ENCODE peak calls at places on chromosomes 4 and X, in eight cellular contexts. O is A549, H is kidney, Z is ascending aorta, I is lung, X is IMR-90, C is upper lobe of right lung, B is tibial nerve. S is an unnamed sample.

GRCh38 chr4:139171878-139172691 is 4.9 kb downstream of the ELF2 start:
- DNase-seq in O (peak; percentile 35), H (no peak), Z (no peak), I (no peak), X (peak; percentile 55), C (no peak), B (no peak), S (no peak)

GRCh38 chr4:128793859-128794667 is 15.4 kb upstream of the JADE1 start:
- DNase-seq in O (peak; percentile 34), H (no peak), Z (no peak), I (no peak), X (peak; percentile 55), C (no peak), B (no peak), S (no peak)

GRCh38 chrX:48761674-48762471 is at the start of gene GLOD5:
- DNase-seq in O (peak; percentile 39), H (no peak), Z (no peak), I (peak; percentile 70), X (no peak), C (peak; percentile 81), B (no peak), S (peak; percentile 25)

GRCh38 chrX:66110112-66110511 is 53.9 kb upstream of the HEPH start:
- DNase-seq in O (peak; percentile 9), H (no peak), Z (no peak), I (no peak), X (peak; percentile 8), C (no peak), B (no peak), S (no peak)

GRCh38 chr4:118265312-118266144 is 87.3 kb downstream of the PRSS12 start:
- DNase-seq in O (no peak), H (peak; percentile 79), Z (no peak), I (peak; percentile 34), X (no peak), C (peak; percentile 78), B (no peak), S (peak; percentile 36)

GRCh38 chr4:23369331-23369730 is 520.5 kb downstream of the PPARGC1A start:
- DNase-seq in O (no peak), H (no peak), Z (no peak), I (no peak), X (no peak), C (no peak), B (no peak), S (no peak)

GRCh38 chr4:2848449-2848848 is 4.8 kb downstream of the ADD1 start:
- DNase-seq in O (no peak), H (no peak), Z (no peak), I (peak; percentile 29), X (peak; percentile 28), C (no peak), B (no peak), S (no peak)

GRCh38 chrX:112356031-112356430 is 273.5 kb upstream of the TRPC5 start:
- DNase-seq in O (no peak), H (no peak), Z (no peak), I (no peak), X (no peak), C (no peak), B (no peak), S (no peak)

GRCh38 chrX:156005144-156005543 is 7.6 kb downstream of the IL9R start:
- DNase-seq in O (no peak), H (no peak), Z (peak; percentile 18), I (no peak), X (no peak), C (no peak), B (no peak), S (no peak)

GRCh38 chr4:138111462-138112000 is 130.6 kb downstream of the SLC7A11 start:
- DNase-seq in O (no peak), H (no peak), Z (no peak), I (no peak), X (peak; percentile 29), C (no peak), B (no peak), S (no peak)

GRCh38 chrX:17372052-17372451 is 2.9 kb upstream of the NHS start:
- DNase-seq in O (no peak), H (no peak), Z (no peak), I (no peak), X (no peak), C (no peak), B (no peak), S (no peak)

GRCh38 chr4:27318740-27319139 is 458.1 kb downstream of the STIM2 start:
- DNase-seq in O (peak; percentile 15), H (no peak), Z (peak; percentile 71), I (no peak), X (peak; percentile 17), C (no peak), B (no peak), S (no peak)

GRCh38 chrX:43644124-43644701 is 11.9 kb upstream of the MAOA start:
- DNase-seq in O (peak; percentile 43), H (no peak), Z (no peak), I (no peak), X (peak; percentile 41), C (no peak), B (no peak), S (no peak)

GRCh38 chr4:72701987-72702819 is 133.2 kb upstream of the ADAMTS3 start:
- DNase-seq in O (peak; percentile 45), H (no peak), Z (no peak), I (no peak), X (peak; percentile 49), C (no peak), B (peak; percentile 66), S (peak; percentile 58)
- H3K4me3 ChIP-seq in O (peak overlapping the region; percentile 43), H (peak overlapping the region; percentile 62), Z (peak overlapping the region; percentile 59), I (no peak overlapping the region), X (peak overlapping the region; percentile 45), C (peak overlapping the region; percentile 46), B (peak overlapping the region; percentile 14), S (peak overlapping the region; percentile 65)

DNA sequence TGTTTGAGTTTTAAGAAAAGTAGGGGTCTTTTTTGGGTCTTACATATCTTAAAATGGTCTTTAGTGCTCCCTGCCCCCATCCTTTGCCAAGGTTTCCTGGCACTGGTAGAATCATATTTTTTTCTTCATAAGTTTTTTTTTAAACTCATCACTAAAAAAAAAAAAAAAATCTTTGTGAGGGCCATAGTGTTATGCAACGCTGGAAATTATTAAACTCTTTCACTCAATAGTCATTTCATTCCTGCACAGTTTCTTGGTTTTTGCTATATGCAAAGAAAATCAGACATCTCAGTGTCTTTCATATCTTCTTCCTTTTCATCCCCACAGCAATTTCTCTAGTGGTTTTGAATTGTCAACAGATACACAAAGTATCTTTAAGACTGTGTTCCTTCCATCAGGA is 95.6 kb downstream of the TMA16 start:
- DNase-seq in O (no peak), H (no peak), Z (no peak), I (no peak), X (no peak), C (no peak), B (no peak), S (no peak)
- H3K4me1 ChIP-seq in O (no peaks in the 10 kb centered on the region), H (no peaks in the 10 kb centered on the region), Z (no peaks in the 10 kb centered on the region), I (no peaks in the 10 kb centered on the region), X (no peaks in the 10 kb centered on the region), C (no peaks in the 10 kb centered on the region), B (peaks cover 5% of the 10 kb centered on the region), S (no peaks in the 10 kb centered on the region)

GRCh38 chr4:107799634-107800033 is 25.1 kb upstream of the SGMS2 start:
- DNase-seq in O (no peak), H (no peak), Z (no peak), I (no peak), X (no peak), C (no peak), B (no peak), S (no peak)
- H3K4me3 ChIP-seq in O (no peak overlapping the region), H (peak overlapping the region; percentile 60), Z (no peak overlapping the region), I (no peak overlapping the region), X (no peak overlapping the region), C (peak overlapping the region; percentile 11), B (no peak overlapping the region), S (no peak overlapping the region)

GRCh38 chr4:107991945-107992625 is 2.4 kb downstream of the HADH start:
- DNase-seq in O (no peak), H (no peak), Z (no peak), I (no peak), X (peak; percentile 15), C (no peak), B (no peak), S (no peak)

GRCh38 chr4:107988763-107989035 is 990 bp upstream of the HADH start:
- DNase-seq in O (no peak), H (no peak), Z (no peak), I (no peak), X (no peak), C (no peak), B (no peak), S (no peak)

GRCh38 chr4:107987916-107988762 is 1.6 kb upstream of the HADH start:
- DNase-seq in O (peak; percentile 1), H (no peak), Z (no peak), I (no peak), X (no peak), C (no peak), B (no peak), S (no peak)

GRCh38 chr4:107989162-107989536 is 540 bp upstream of the HADH start:
- DNase-seq in O (no peak), H (no peak), Z (no peak), I (no peak), X (no peak), C (no peak), B (no peak), S (no peak)

GRCh38 chr4:107989537-107990386 is at the start of gene HADH:
- DNase-seq in O (peak; percentile 84), H (peak; percentile 97), Z (peak; percentile 97), I (peak; percentile 92), X (peak; percentile 88), C (peak; percentile 96), B (peak; percentile 86), S (peak; percentile 97)
- H3K4me1 ChIP-seq in O (peaks cover 3% of the 10 kb centered on the region), H (peaks cover 13% of the 10 kb centered on the region), Z (peaks cover 47% of the 10 kb centered on the region), I (peaks cover 29% of the 10 kb centered on the region), X (no peaks in the 10 kb centered on the region), C (peaks cover 47% of the 10 kb centered on the region), B (peaks cover 29% of the 10 kb centered on the region), S (no peaks in the 10 kb centered on the region)

GRCh38 chrX:136157187-136157586 is 9.9 kb downstream of the FHL1 start:
- DNase-seq in O (no peak), H (no peak), Z (no peak), I (no peak), X (no peak), C (no peak), B (no peak), S (no peak)
- H3K4me3 ChIP-seq in O (no peak overlapping the region), H (no peak overlapping the region), Z (peak overlapping the region; percentile 92), I (no peak overlapping the region), X (no peak overlapping the region), C (no peak overlapping the region), B (no peak overlapping the region), S (no peak overlapping the region)

GRCh38 chr4:7353046-7353790 is 81.5 kb downstream of the PSAPL1 start:
- DNase-seq in O (no peak), H (peak; percentile 35), Z (no peak), I (no peak), X (no peak), C (peak; percentile 48), B (no peak), S (no peak)
- H3K4me1 ChIP-seq in O (peaks cover 21% of the 10 kb centered on the region), H (no peaks in the 10 kb centered on the region), Z (no peaks in the 10 kb centered on the region), I (no peaks in the 10 kb centered on the region), X (peaks cover 2% of the 10 kb centered on the region), C (no peaks in the 10 kb centered on the region), B (peaks cover 6% of the 10 kb centered on the region), S (peaks cover 23% of the 10 kb centered on the region)

S was measured in BE2C.